ENCODE peak calls at places on chromosome 18, in ten cellular contexts. P is mammary epithelial cell, S is fibroblast of lung, L is PC-9, Q is IMR-90, G is neural progenitor cell, D is K562, N is A549, O is HCT116, B is OCI-LY7. W is an unnamed sample.

GRCh38 chr18:75779450-75779849 is 351.9 kb upstream of the SMIM21 start:
- DNase-seq in N (no peak), L (no peak), O (no peak), Q (no peak), S (no peak), P (no peak), G (no peak), D (no peak), B (no peak), W (no peak)

GRCh38 chr18:69878534-69878933 is 69.1 kb downstream of the CD226 start:
- DNase-seq in S (no peak), B (no peak), N (no peak), Q (no peak), P (no peak), D (no peak), L (no peak), O (no peak), G (no peak), W (no peak)

GRCh38 chr18:61893971-61894750 is 1.4 kb upstream of the RNF152 start:
- DNase-seq in D (peak; percentile 83), G (peak; percentile 90), Q (peak; percentile 64), L (no peak), P (peak; percentile 79), S (peak; percentile 62), B (no peak), O (peak; percentile 18), N (peak; percentile 36), W (peak; percentile 91)

GRCh38 chr18:34222025-34222395 is 2.7 kb downstream of the NOL4 start:
- DNase-seq in N (no peak), G (peak; percentile 60), D (no peak), P (no peak), L (no peak), S (no peak), Q (no peak), B (no peak), O (no peak), W (peak; percentile 5)

GRCh38 chr18:44943201-44943881 is 262.7 kb downstream of the SETBP1 start:
- DNase-seq in P (peak; percentile 63), Q (no peak), S (peak; percentile 95), G (peak; percentile 55), O (no peak), B (no peak), N (no peak), D (no peak), L (peak; percentile 89), W (peak; percentile 28)

GRCh38 chr18:23307567-23308295 is 145.4 kb upstream of the RIOK3 start:
- DNase-seq in Q (peak; percentile 58), S (peak; percentile 84), G (no peak), P (peak; percentile 41), D (no peak), L (no peak), N (no peak), B (peak; percentile 40), O (peak; percentile 16), W (no peak)

GRCh38 chr18:56461151-56461550 is 177.2 kb downstream of the TXNL1 start:
- DNase-seq in L (peak; percentile 70), D (no peak), P (no peak), B (no peak), O (no peak), N (no peak), Q (no peak), G (no peak), S (no peak), W (no peak)

GRCh38 chr18:77131100-77131651 is 1.4 kb downstream of the MBP start:
- DNase-seq in N (no peak), L (no peak), P (peak; percentile 35), B (peak; percentile 36), G (peak; percentile 19), S (peak; percentile 26), D (no peak), Q (no peak), O (no peak), W (peak; percentile 39)

GRCh38 chr18:77016936-77017335 is 115.6 kb downstream of the MBP start:
- DNase-seq in O (no peak), D (no peak), B (no peak), L (no peak), G (no peak), P (no peak), N (no peak), S (no peak), Q (no peak), W (no peak)

GRCh38 chr18:26989842-26990241 is 124.3 kb upstream of the AQP4 start:
- DNase-seq in O (no peak), N (no peak), S (no peak), B (no peak), G (no peak), L (no peak), P (no peak), D (no peak), Q (no peak), W (no peak)

GRCh38 chr18:43396266-43396665 is 119.0 kb upstream of the SYT4 start:
- DNase-seq in B (no peak), Q (no peak), G (peak; percentile 38), L (no peak), P (no peak), D (no peak), O (no peak), N (no peak), S (peak; percentile 9), W (peak; percentile 39)

GRCh38 chr18:43393174-43393573 is 115.9 kb upstream of the SYT4 start:
- DNase-seq in L (no peak), N (no peak), S (peak; percentile 37), O (no peak), G (no peak), B (no peak), P (no peak), Q (no peak), D (no peak), W (peak; percentile 24)

GRCh38 chr18:43398601-43399000 is 121.3 kb upstream of the SYT4 start:
- DNase-seq in O (no peak), Q (no peak), D (no peak), B (no peak), N (no peak), L (no peak), G (no peak), S (no peak), P (peak; percentile 64), W (no peak)
- TF ChIP-seq CTCF in O (no peak), Q (no peak), D (no peak), B (no peak), N (no peak), L (no peak), G (no peak), S (no peak), P (no peak), W (no peak)

DNA sequence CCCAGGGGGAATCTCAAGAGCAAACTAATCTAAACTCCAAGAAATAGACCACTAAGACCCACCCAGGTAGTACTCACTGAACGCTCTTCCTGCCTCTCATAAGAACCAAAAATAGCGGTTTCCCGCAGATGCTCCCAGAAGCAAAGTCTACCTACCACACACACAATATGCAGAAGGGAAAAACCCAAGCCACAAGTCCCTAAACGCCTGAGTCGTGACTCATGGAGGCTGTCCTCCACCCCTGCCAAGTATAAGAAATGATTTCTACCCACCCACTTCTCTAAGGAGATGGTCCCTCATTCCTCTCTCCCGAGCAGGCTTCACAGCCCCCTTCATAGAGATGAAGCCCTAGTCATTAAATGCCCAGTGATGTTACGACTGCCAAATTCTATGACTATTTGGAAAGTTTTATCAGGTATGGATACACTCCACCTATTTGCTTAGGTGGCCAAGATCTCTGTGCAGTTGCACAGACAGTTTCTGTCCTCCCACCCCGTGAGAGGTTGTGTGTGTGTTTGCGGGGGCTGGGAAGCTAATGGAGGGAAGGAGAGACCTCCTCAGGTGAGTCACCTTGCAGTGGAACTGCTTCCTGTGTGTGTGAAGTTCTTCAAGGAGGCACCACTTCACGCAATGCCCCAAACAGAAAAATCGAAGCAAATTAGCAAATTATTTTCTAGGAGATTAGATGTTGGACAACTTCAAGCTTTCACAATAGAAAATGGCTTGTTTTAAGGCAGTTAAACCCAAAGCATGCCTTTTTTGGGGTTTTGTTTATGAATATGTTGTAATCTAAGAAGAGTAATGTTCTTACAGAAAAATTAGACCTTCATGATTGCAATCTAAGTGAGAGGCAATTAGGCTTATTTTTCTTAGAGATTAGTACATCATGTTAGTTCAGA is 175.1 kb downstream of the TGIF1 start:
- DNase-seq in S (peak; percentile 99), D (peak; percentile 47), P (peak; percentile 97), O (peak; percentile 86), Q (peak; percentile 98), G (no peak), N (peak; percentile 72), L (peak; percentile 91), B (no peak), W (peak; percentile 76)
- H3K4me2 ChIP-seq in S (peak overlapping the region; percentile 84), D (peak overlapping the region; percentile 86), P (peak overlapping the region; percentile 87), O (peak overlapping the region; percentile 67), Q (peak overlapping the region; percentile 85), G (peak overlapping the region; percentile 53), N (peak overlapping the region; percentile 71), L (peak overlapping the region; percentile 93), B (no peak overlapping the region), W (peak overlapping the region; percentile 49)

GRCh38 chr18:63422087-63422861 is at the start of gene VPS4B:
- DNase-seq in B (peak; percentile 95), S (peak; percentile 99), P (peak; percentile 99), D (peak; percentile 91), Q (peak; percentile 99), N (peak; percentile 81), O (peak; percentile 98), L (peak; percentile 97), G (peak; percentile 100), W (peak; percentile 100)
- TF ChIP-seq CTCF in B (no peak), S (no peak), P (no peak), D (no peak), Q (no peak), N (no peak), O (no peak), L (no peak), G (no peak), W (no peak)

GRCh38 chr18:74083071-74083954 is 64.3 kb downstream of the FBXO15 start:
- DNase-seq in G (no peak), N (no peak), L (no peak), Q (no peak), B (no peak), D (no peak), S (no peak), O (no peak), P (no peak), W (no peak)
- H3K4me2 ChIP-seq in G (peak overlapping the region; percentile 36), N (no peak overlapping the region), L (peak overlapping the region; percentile 8), Q (peak overlapping the region; percentile 59), B (peak overlapping the region; percentile 50), D (no peak overlapping the region), S (no peak overlapping the region), O (no peak overlapping the region), P (no peak overlapping the region), W (no peak overlapping the region)

DNA sequence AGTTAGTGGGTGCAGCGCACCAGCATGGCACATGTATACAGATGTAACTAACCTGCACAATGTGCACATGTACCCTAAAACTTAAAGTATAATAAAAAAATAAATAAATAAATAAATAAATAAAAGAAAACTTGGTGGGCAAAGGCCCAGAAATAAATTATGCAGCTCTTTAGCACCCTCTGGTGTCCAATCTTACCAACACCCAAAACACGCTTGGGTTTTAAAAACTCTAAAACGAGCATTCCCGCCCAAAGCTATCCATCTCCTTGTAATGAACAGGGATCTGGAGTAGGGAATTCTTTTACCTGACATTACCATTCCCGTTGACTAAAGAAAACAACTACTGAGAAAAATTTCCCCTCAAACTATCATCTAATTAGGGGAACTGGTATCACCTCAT is 2005.9 kb upstream of the CELF4 start:
- DNase-seq in D (peak; percentile 20), Q (peak; percentile 19), S (peak; percentile 3), O (no peak), N (peak; percentile 3), G (peak; percentile 47), P (no peak), L (no peak), B (no peak), W (peak; percentile 41)
- TF ChIP-seq CTCF in D (no peak), Q (peak; percentile 38), S (peak; percentile 30), O (peak; percentile 35), N (peak; percentile 24), G (peak; percentile 56), P (peak; percentile 12), L (peak; percentile 59), B (peak; percentile 41), W (peak; percentile 56)

GRCh38 chr18:73861771-73862170 is 285.9 kb downstream of the FBXO15 start:
- DNase-seq in O (no peak), B (no peak), P (no peak), G (no peak), D (no peak), L (no peak), Q (no peak), N (no peak), S (no peak), W (no peak)
- H3K4me2 ChIP-seq in O (no peak overlapping the region), B (no peak overlapping the region), P (no peak overlapping the region), G (no peak overlapping the region), D (no peak overlapping the region), L (no peak overlapping the region), Q (no peak overlapping the region), N (no peak overlapping the region), S (no peak overlapping the region), W (no peak overlapping the region)